ENCODE peak calls at places on chromosomes 4 and X, in ten cellular contexts. G is prostate gland, D is GM12891, L is upper lobe of left lung, Z is ovary, W is vagina, O is adrenal gland, K is NB4, I is tibial nerve, N is H1. F is an unnamed sample.

GRCh38 chrX:44945736-44946135 is 72.7 kb downstream of the KDM6A start:
- DNase-seq in W (no peak), Z (no peak), D (no peak), L (no peak), K (peak), I (no peak), G (no peak), N (no peak), O (no peak), F (no peak)

GRCh38 chrX:119989905-119990408 is 46.4 kb upstream of the NKAP start:
- DNase-seq in I (no peak), G (no peak), D (no peak), L (no peak), Z (no peak), W (no peak), O (no peak), K (peak), N (no peak), F (no peak)

GRCh38 chrX:9464435-9465371 is at the start of gene TBL1X:
- DNase-seq in N (no peak), L (peak), W (no peak), Z (peak), I (no peak), O (peak), K (peak), D (peak), G (peak), F (no peak)

GRCh38 chr4:538542-539142 is 37.5 kb downstream of the TMEM271 start:
- DNase-seq in W (peak), I (no peak), G (no peak), Z (no peak), K (no peak), D (no peak), L (no peak), O (no peak), N (no peak), F (no peak)

GRCh38 chr4:158481811-158482210 is 39.9 kb upstream of the RXFP1 start:
- DNase-seq in K (no peak), N (no peak), I (no peak), D (no peak), G (no peak), O (no peak), W (no peak), Z (no peak), L (no peak), F (no peak)

GRCh38 chr4:133316874-133317273 is 167.8 kb downstream of the PCDH10 start:
- DNase-seq in L (no peak), W (no peak), D (no peak), G (no peak), I (no peak), O (no peak), N (no peak), Z (no peak), K (no peak), F (no peak)

GRCh38 chr4:84050014-84050413 is 449.1 kb downstream of the NKX6-1 start:
- DNase-seq in N (peak), K (no peak), D (no peak), G (no peak), L (no peak), W (no peak), O (no peak), Z (no peak), I (no peak), F (no peak)

GRCh38 chrX:135522878-135523693 is 2.6 kb downstream of the INTS6L start:
- DNase-seq in K (peak), Z (no peak), G (no peak), N (no peak), D (no peak), O (no peak), W (no peak), L (no peak), I (no peak), F (no peak)

GRCh38 chr4:26300314-26301307 is 20.2 kb upstream of the RBPJ start:
- DNase-seq in W (no peak), G (no peak), I (no peak), O (no peak), L (no peak), N (no peak), D (no peak), Z (no peak), K (no peak), F (no peak)

GRCh38 chr4:78603384-78603783 is 51.8 kb downstream of the ANXA3 start:
- DNase-seq in L (no peak), Z (no peak), O (no peak), W (no peak), I (no peak), G (no peak), N (no peak), D (no peak), K (no peak), F (no peak)

GRCh38 chrX:41180194-41180902 is 95.1 kb downstream of the USP9X start:
- DNase-seq in G (peak), Z (peak), L (peak), I (no peak), O (peak), K (peak), D (peak), W (no peak), N (no peak), F (no peak)

GRCh38 chrX:40262641-40263560 is 165.1 kb upstream of the BCOR start:
- DNase-seq in L (no peak), N (no peak), Z (peak), W (no peak), K (no peak), I (no peak), O (peak), G (no peak), D (no peak), F (peak)

GRCh38 chr4:156298230-156298629 is 344.6 kb upstream of the CTSO start:
- DNase-seq in N (no peak), I (no peak), O (no peak), D (no peak), K (no peak), G (no peak), L (no peak), Z (no peak), W (no peak), F (no peak)

GRCh38 chr4:106329027-106329618 is 12.8 kb downstream of the AIMP1 start:
- DNase-seq in K (peak), I (no peak), N (no peak), G (no peak), L (no peak), O (no peak), W (no peak), D (no peak), Z (no peak), F (no peak)

GRCh38 chrX:12441376-12442128 is 303.3 kb downstream of the FRMPD4 start:
- DNase-seq in N (no peak), G (no peak), K (no peak), L (no peak), I (no peak), W (no peak), Z (no peak), D (no peak), O (no peak), F (no peak)

GRCh38 chrX:150429577-150429976 is 66.5 kb downstream of the MAMLD1 start:
- DNase-seq in D (no peak), L (no peak), O (no peak), Z (no peak), N (no peak), G (no peak), I (no peak), K (peak), W (no peak), F (no peak)

GRCh38 chr4:5827108-5828004 is 65.5 kb downstream of the CRMP1 start:
- DNase-seq in W (no peak), N (no peak), D (no peak), L (no peak), O (no peak), K (peak), G (no peak), I (no peak), Z (no peak), F (no peak)

GRCh38 chrX:103927633-103928032 is 34.8 kb upstream of the TMSB15B start:
- DNase-seq in W (no peak), L (no peak), G (no peak), I (no peak), Z (no peak), N (no peak), K (no peak), O (no peak), D (no peak), F (no peak)

GRCh38 chr4:16269742-16270522 is 43.7 kb upstream of the TAPT1 start:
- DNase-seq in Z (no peak), N (no peak), O (no peak), L (no peak), K (peak), W (no peak), D (no peak), I (no peak), G (no peak), F (no peak)

DNA sequence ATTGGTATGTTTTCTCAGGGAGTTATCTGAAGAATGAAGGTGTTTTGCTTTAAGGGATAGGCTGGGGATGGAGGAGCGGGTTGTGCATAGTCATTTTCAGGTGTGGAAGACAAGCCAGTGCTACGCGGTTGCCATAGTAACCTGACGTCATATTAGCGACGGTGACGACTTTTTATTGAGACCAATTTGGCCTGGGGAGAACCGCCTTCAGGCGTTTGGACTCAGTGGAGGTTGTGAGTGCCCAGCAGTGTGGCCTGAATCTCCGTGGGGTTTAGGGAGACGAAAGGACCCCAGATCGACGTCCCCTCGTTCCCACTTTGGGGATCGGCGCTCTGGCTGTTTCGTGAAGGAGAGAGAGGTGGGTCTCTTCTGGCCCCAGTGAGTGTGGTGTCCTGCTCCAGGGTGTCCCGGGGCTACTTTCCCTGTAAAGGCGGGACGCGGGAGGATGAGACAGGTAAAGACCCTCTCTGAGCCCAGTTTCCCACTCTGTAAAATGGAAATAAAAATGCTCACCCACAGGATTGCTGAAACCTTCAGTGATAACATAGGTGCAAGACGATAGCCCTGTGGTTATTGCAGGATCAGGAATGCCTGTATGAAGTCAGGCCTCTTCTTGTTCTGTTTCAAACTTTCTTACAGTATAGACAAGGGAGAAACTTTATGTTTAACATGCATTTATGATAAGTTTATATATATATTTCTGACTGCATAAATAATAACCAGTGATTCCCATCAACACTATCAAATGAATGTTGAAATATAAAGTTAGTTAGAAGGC is 48.6 kb downstream of the GPRASP3 start:
- DNase-seq in L (peak), N (peak), W (no peak), I (peak), O (peak), D (peak), K (peak), Z (peak), G (peak), F (peak)
- TF ChIP-seq POLR2A in L (no peak), N (peak), W (no peak), I (no peak), O (no peak), D (peak), K (peak), Z (no peak), G (no peak), F (peak)

DNA sequence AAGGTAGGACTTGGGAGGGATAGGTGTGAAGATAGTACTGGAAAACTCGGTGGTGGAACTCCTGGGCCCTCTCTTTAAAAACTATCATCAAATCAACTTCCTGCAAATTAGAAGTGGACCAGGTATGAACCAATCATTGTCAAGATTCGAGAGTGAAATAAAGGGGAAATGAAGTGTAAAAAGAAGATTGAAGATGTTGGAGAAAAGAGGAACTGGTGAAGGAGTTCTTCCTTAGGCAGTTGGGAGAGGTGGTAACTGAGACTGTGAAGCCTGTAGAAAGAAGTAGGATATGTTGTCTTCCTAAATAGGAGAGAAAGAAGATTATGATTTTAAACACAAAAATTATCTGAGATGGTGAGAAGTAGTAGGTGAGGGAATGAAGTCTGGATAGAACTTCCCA is 212.2 kb downstream of the PPP1R2C start:
- DNase-seq in L (no peak), N (no peak), Z (no peak), K (no peak), G (no peak), W (no peak), D (no peak), O (no peak), I (no peak), F (no peak)
- TF ChIP-seq POLR2A in L (no peak), N (no peak), Z (no peak), K (no peak), G (no peak), W (no peak), D (no peak), O (no peak), I (no peak), F (no peak)

DNA sequence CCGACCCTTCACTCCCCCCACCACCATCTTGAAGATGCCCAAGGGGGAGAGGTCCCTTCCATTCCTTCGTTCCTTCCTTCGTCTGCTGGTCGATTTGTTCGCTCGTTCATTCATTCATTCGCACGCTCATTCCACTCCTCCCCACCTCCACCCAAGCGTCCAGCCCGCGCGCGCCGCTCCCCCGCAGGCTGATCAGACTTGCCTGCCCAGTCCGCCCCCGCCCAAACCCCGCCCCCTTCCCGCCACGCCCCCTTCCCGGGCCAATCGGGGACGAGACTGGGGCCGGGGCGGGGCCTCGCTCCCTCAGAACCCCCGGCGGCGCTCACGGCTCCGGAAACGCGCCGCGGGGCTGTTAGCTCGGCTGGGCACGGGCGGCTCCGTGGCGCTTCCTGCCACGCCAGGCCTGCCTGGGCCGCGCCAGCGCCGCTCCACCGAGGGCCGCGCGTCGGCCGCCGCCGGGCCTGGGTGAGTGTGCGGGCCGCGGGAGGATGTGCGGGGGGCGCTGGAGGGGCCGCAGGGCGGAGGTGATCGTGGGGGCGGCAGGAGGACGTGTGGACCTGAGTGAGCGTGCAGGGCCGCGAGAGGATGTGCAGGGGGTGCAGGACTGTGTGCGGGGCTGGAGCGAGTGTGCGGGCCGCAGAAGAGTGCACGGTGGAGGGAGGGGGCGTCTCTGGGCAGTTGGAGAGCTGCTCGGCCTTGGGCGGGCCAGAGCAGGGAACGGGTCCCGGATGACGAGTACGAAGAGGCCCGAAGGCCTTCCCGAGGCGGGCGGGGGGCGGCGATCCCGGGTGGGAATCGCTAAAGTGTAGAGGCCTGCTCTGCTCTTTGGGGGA is at the start of gene ZNF275:
- DNase-seq in G (peak), Z (peak), N (no peak), W (peak), I (peak), K (peak), O (peak), D (peak), L (peak), F (peak)
- TF ChIP-seq POLR2A in G (peak), Z (peak), N (no peak), W (no peak), I (no peak), K (peak), O (peak), D (no peak), L (no peak), F (peak)

DNA sequence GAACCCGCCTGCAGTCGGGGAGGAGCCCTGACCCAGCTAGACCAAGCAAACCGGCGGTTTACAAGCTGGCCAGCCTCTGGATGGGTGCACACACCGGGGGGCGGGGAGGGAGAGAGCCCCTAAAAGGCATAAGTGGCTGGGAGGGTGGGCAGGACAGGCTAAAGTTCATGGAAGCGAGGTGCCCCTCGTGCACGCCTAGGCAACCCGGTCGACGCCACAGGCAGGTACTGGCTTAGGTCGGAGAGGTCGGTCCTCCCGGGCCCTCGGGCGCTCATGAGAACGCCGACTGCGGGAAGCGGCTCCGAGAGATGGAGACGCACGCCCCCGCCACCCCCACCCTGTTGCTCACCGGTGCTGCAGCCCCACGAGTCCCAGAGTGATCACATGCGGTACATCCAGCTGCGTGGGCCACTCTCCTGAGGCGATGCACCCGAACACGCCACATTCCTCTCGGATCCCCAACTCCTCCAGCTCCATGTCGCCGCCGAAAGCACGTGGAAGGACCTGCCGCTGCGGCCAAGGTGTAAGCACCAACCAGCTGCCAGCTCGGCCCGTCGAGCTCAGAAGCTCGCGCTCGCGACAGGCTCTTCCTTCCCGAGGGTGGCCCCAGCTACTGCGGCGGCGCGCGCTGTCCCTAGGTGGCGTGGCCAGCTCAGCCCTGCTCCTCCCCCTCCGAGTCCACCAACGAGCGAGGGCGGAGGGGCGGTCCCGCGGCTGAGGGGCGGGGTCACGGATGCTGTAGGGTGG is at the start of gene PPAT:
- DNase-seq in L (peak), Z (peak), N (peak), K (peak), G (peak), O (peak), D (peak), W (peak), I (peak), F (peak)
- TF ChIP-seq POLR2A in L (no peak), Z (peak), N (peak), K (peak), G (peak), O (no peak), D (peak), W (no peak), I (peak), F (peak)

GRCh38 chr4:2949782-2950125 is 13.5 kb downstream of the NOP14 start:
- DNase-seq in G (no peak), I (no peak), D (no peak), K (no peak), Z (no peak), O (no peak), N (no peak), W (no peak), L (no peak), F (no peak)

GRCh38 chr4:2948895-2949781 is 14.1 kb downstream of the NOP14 start:
- DNase-seq in L (no peak), G (no peak), Z (no peak), W (no peak), N (no peak), K (peak), O (peak), D (no peak), I (no peak), F (no peak)

GRCh38 chr4:2947926-2948325 is 15.3 kb downstream of the NOP14 start:
- DNase-seq in Z (no peak), G (no peak), W (no peak), N (no peak), L (no peak), I (no peak), O (no peak), K (no peak), D (no peak), F (no peak)

GRCh38 chr4:2944882-2945526 is 18.2 kb downstream of the NOP14 start:
- DNase-seq in W (no peak), D (no peak), N (no peak), Z (no peak), K (no peak), O (no peak), G (no peak), I (no peak), L (no peak), F (no peak)

GRCh38 chr4:2946812-2947600 is 16.2 kb downstream of the NOP14 start:
- DNase-seq in W (no peak), Z (no peak), O (no peak), N (no peak), I (no peak), L (no peak), D (no peak), G (no peak), K (no peak), F (no peak)
- TF ChIP-seq POLR2A in W (no peak), Z (no peak), O (no peak), N (no peak), I (no peak), L (no peak), D (no peak), G (no peak), K (no peak), F (no peak)

GRCh38 chr4:52200339-52200725 is 149.2 kb downstream of the SPATA18 start:
- DNase-seq in Z (no peak), K (no peak), G (no peak), I (no peak), D (no peak), N (no peak), L (no peak), O (no peak), W (no peak), F (no peak)
- TF ChIP-seq POLR2A in Z (no peak), K (no peak), G (no peak), I (no peak), D (no peak), N (no peak), L (no peak), O (no peak), W (no peak), F (no peak)

DNA sequence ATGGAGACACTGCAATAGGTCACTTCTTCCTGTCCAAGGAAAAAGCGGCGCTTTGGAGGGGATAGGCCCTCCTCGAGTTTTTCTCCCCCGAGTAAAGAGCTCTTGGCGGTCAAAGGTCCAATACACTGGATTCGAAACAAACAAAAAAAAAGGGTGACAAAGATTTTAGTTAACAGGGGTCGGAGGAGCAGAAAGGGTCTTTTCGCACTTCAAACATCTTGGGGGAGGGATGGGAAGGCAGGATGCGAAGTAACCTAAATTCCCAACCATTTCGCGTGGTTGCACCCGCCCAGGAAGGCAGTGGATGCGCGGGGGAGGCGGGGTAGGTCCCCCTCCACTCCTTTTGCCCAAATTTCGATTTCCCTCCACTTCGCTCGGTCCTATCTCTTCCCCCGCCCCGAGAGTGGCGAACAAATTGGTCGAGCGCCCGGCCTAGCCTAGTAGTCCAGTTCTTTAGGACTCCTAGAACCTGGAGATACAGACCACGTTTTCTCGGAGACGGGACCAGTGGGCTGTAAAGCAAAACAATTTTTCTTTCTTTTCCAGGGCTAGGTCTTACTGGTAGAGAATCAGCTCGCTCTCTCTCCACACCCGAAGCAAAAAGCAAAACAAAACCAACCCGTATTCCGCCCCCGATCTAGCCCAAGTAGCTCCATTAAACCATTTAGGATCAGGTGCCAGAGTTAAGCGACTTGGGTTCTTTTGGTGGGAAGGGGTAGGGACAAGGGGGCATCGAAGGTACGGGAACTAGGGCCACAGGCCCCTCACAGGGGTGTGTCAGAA is 2.0 kb upstream of the STAG2 start:
- DNase-seq in O (peak), Z (peak), N (no peak), I (peak), L (peak), G (peak), D (no peak), K (peak), W (no peak), F (peak)
- TF ChIP-seq POLR2A in O (no peak), Z (no peak), N (no peak), I (no peak), L (no peak), G (no peak), D (no peak), K (no peak), W (no peak), F (no peak)